ENCODE peak calls at places on chromosomes 7 and 10, in ten cellular contexts. V is HAP-1; A is Peyer's patch; C is naive thymus-derived CD4-positive, alpha-beta T cell; U is cardiac muscle cell; O is IMR-90; I is keratinocyte; T is GM23248; R is mucosa of descending colon; F is CD8-positive, alpha-beta T cell. S is an unnamed sample. For H3K36me3, the result is how much of the 10 kb centered on the place peaks cover.

GRCh38 chr10:47136866-47137265 is 163.1 kb upstream of the GDF10 start:
- DNase-seq in F (no peak), V (no peak), U (peak), T (peak), R (no peak), C (no peak), I (no peak), A (no peak), O (peak), S (no peak)

GRCh38 chr7:13240349-13240748 is 552.9 kb downstream of the ARL4A start:
- DNase-seq in T (peak), U (peak), C (no peak), A (no peak), V (no peak), R (no peak), F (no peak), I (no peak), O (peak), S (peak)

GRCh38 chr10:137031-137430 is 1.8 kb downstream of the ZMYND11 start:
- DNase-seq in V (peak), T (peak), A (peak), O (peak), R (no peak), I (peak), F (peak), U (peak), C (peak), S (peak)

GRCh38 chr7:116165717-116166116 is 44.6 kb upstream of the TES start:
- DNase-seq in F (no peak), U (no peak), O (no peak), A (no peak), R (no peak), C (no peak), I (no peak), T (no peak), V (no peak), S (no peak)

GRCh38 chr10:69333205-69333604 is 54.9 kb downstream of the HK1 start:
- DNase-seq in T (peak), O (no peak), C (no peak), R (no peak), I (no peak), U (peak), A (no peak), F (no peak), V (no peak), S (peak)

GRCh38 chr7:41869091-41869490 is 166.2 kb upstream of the INHBA start:
- DNase-seq in F (no peak), A (no peak), I (no peak), R (no peak), O (peak), V (no peak), U (peak), C (no peak), T (peak), S (peak)

GRCh38 chr10:99682752-99683151 is 23.4 kb downstream of the ENTPD7 start:
- DNase-seq in O (no peak), I (no peak), A (no peak), V (no peak), U (no peak), C (no peak), T (peak), F (no peak), R (no peak), S (no peak)

GRCh38 chr7:27107901-27108381 is 5.5 kb upstream of the HOXA2 start:
- DNase-seq in V (no peak), R (peak), I (no peak), A (no peak), O (peak), F (no peak), C (no peak), T (no peak), U (no peak), S (no peak)

GRCh38 chr10:103736763-103737162 is 118.6 kb downstream of the SH3PXD2A start:
- DNase-seq in I (no peak), T (no peak), V (peak), O (no peak), F (no peak), R (no peak), A (no peak), C (no peak), U (no peak), S (no peak)

GRCh38 chr10:103789771-103790201 is 65.6 kb downstream of the SH3PXD2A start:
- DNase-seq in U (no peak), C (peak), V (no peak), I (peak), A (peak), O (no peak), R (peak), F (no peak), T (no peak), S (no peak)

GRCh38 chr7:95276114-95276513 is 48.2 kb downstream of the PON1 start:
- DNase-seq in R (no peak), F (no peak), C (no peak), U (no peak), I (no peak), V (no peak), O (no peak), T (no peak), A (no peak), S (no peak)

GRCh38 chr7:88218836-88219605 is 817 bp downstream of the SRI start:
- DNase-seq in U (peak), F (peak), A (peak), C (peak), V (peak), R (peak), T (peak), O (peak), I (no peak), S (peak)

GRCh38 chr10:95814011-95814727 is 58.2 kb downstream of the ENTPD1 start:
- DNase-seq in I (no peak), C (no peak), A (no peak), R (peak), V (no peak), T (peak), O (peak), F (no peak), U (peak), S (peak)

GRCh38 chr7:29209745-29210144 is 15.2 kb downstream of the CHN2 start:
- DNase-seq in I (no peak), T (no peak), R (no peak), A (no peak), O (no peak), C (no peak), F (no peak), U (no peak), V (no peak), S (no peak)

GRCh38 chr7:359776-360361 is 69.9 kb downstream of the FOXL3 start:
- DNase-seq in V (no peak), T (no peak), I (no peak), A (no peak), F (no peak), C (no peak), U (no peak), R (no peak), O (no peak), S (no peak)

GRCh38 chr7:132141109-132141508 is 435.2 kb downstream of the PLXNA4 start:
- DNase-seq in O (no peak), R (no peak), V (no peak), I (no peak), U (peak), F (no peak), A (no peak), T (peak), C (no peak), S (no peak)

GRCh38 chr7:111364413-111364812 is 197.9 kb downstream of the IMMP2L start:
- DNase-seq in I (peak), T (peak), V (no peak), A (no peak), C (no peak), R (no peak), O (peak), F (no peak), U (peak), S (peak)

GRCh38 chr10:119167041-119167440 is 1.5 kb upstream of the SFXN4 start:
- DNase-seq in V (no peak), C (no peak), A (no peak), T (no peak), R (no peak), O (no peak), U (no peak), F (no peak), I (no peak), S (no peak)

GRCh38 chr10:119165171-119166110 is at the start of gene SFXN4:
- DNase-seq in F (peak), I (no peak), O (peak), T (peak), V (peak), U (peak), A (peak), R (peak), C (peak), S (peak)

GRCh38 chr10:119162693-119163092 is 2.8 kb downstream of the SFXN4 start:
- DNase-seq in C (no peak), R (no peak), U (no peak), T (no peak), I (no peak), F (no peak), A (no peak), O (no peak), V (no peak), S (no peak)

GRCh38 chr10:119166111-119166500 is 592 bp upstream of the SFXN4 start:
- DNase-seq in A (no peak), I (no peak), V (no peak), U (no peak), T (no peak), F (no peak), R (no peak), O (no peak), C (no peak), S (no peak)

DNA sequence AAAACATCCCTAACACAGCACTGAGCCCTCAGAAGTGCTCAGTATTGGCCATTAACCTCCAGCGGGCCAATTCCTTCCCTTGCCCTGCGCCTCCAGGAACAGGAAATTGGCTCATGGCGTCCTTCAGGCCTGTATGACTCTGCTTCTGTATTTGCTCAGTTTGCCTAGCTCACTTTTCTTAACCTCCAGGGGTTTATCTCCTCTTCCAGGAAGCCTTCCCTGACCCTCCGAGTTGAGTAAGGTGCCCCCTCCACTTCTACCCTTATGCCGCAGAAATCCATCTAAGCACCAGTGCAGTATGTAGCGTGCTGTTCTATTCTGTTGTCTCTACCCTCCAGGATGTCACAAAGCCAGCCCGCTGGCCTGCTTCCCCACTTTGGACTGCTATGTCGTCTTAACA is 1.1 kb upstream of the SFXN4 start:
- DNase-seq in T (peak), I (no peak), O (no peak), C (no peak), F (no peak), V (no peak), R (no peak), U (no peak), A (no peak), S (no peak)
- H3K36me3 ChIP-seq in T (under half), I (under half), O (under half), C (under half), F (under half), V (under half), R (under half), U (under half), A (under half), S (under half)

GRCh38 chr7:122715183-122715582 is 12.5 kb upstream of the RNF148 start:
- DNase-seq in O (no peak), I (no peak), U (no peak), V (no peak), A (no peak), T (no peak), R (no peak), C (no peak), F (no peak), S (no peak)

GRCh38 chr7:122709930-122710646 is 7.4 kb upstream of the RNF148 start:
- DNase-seq in A (no peak), U (no peak), R (no peak), F (no peak), I (no peak), C (no peak), V (no peak), O (no peak), T (no peak), S (no peak)

DNA sequence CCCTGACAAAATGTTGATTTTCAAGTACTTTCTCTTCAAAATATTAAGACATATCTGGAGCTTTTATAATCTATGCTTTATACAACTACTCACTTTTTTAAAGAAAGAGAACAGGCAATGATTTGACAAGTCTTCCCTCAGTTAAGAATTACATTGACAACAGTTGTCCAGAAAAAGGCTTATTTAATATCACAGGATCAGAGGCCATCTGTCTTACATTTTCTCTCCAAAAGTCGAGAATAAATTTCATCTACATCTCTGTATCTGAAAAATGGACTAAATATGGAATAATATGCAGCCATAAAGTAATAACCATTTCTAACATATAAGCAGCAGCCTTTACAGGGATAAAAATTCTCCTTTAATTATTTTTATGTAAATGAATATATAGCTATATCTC is 8.2 kb upstream of the RNF148 start:
- DNase-seq in U (no peak), T (no peak), V (no peak), F (no peak), A (no peak), R (no peak), C (no peak), I (no peak), O (no peak), S (no peak)
- H3K36me3 ChIP-seq in U (under half), T (under half), V (under half), F (under half), A (under half), R (under half), C (under half), I (under half), O (under half), S (under half)

GRCh38 chr7:5270788-5271187 is 12.0 kb upstream of the SLC29A4 start:
- DNase-seq in O (no peak), C (no peak), F (no peak), T (no peak), U (no peak), I (no peak), R (no peak), A (no peak), V (peak), S (no peak)
- H3K36me3 ChIP-seq in O (under half), C (under half), F (under half), T (under half), U (under half), I (under half), R (under half), A (under half), V (under half), S (under half)

DNA sequence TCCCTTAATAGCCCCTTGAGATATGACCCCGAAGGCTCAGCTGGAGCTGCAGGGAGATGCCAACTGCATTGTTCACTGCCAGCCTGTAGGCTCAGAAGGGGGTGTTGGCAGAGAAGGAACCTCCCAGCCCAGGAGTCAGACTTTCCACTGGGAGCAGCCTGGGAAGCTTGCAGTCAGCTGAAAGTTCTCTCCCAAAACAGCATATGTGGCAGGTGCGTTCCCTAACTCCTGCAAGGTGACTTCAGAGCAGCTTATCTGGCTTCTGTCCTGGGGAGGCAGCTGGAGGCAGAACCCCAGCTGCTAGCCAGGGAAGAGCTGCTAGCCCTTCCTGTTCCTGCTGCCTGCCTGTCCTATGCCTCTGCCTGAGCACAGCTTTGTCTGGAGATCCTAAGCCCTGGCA is 8.1 kb downstream of the SFTPA2 start:
- DNase-seq in V (no peak), O (no peak), I (no peak), C (no peak), T (peak), A (no peak), U (no peak), F (no peak), R (no peak), S (no peak)
- H3K36me3 ChIP-seq in V (under half), O (under half), I (under half), C (under half), T (under half), A (under half), U (under half), F (under half), R (under half), S (under half)

GRCh38 chr10:61438141-61438984 is 14.8 kb downstream of the TMEM26 start:
- DNase-seq in I (no peak), V (no peak), O (peak), R (no peak), A (no peak), U (no peak), F (no peak), C (peak), T (peak), S (peak)
- H3K36me3 ChIP-seq in I (under half), V (under half), O (under half), R (under half), A (under half), U (under half), F (under half), C (under half), T (under half), S (under half)

GRCh38 chr10:94344522-94345122 is 18.1 kb downstream of the NOC3L start:
- DNase-seq in F (no peak), U (no peak), O (no peak), T (no peak), V (no peak), A (no peak), I (no peak), R (no peak), C (no peak), S (no peak)
- H3K36me3 ChIP-seq in F (under half), U (under half), O (under half), T (half or more), V (half or more), A (under half), I (under half), R (under half), C (under half), S (under half)

GRCh38 chr7:123689250-123689649 is 33.6 kb downstream of the LMOD2 start:
- DNase-seq in T (no peak), A (no peak), U (no peak), V (no peak), O (no peak), R (no peak), C (no peak), I (no peak), F (no peak), S (no peak)

GRCh38 chr7:123687727-123688126 is 32.1 kb downstream of the LMOD2 start:
- DNase-seq in V (no peak), F (no peak), O (no peak), A (no peak), R (no peak), T (no peak), I (no peak), C (no peak), U (no peak), S (no peak)

GRCh38 chr7:123690550-123690949 is 34.9 kb downstream of the LMOD2 start:
- DNase-seq in T (no peak), R (no peak), F (no peak), C (no peak), V (no peak), O (no peak), I (no peak), A (no peak), U (no peak), S (no peak)

GRCh38 chr7:123687161-123687560 is 31.5 kb downstream of the LMOD2 start:
- DNase-seq in R (no peak), T (no peak), F (no peak), A (no peak), C (no peak), I (no peak), V (no peak), O (no peak), U (no peak), S (no peak)

DNA sequence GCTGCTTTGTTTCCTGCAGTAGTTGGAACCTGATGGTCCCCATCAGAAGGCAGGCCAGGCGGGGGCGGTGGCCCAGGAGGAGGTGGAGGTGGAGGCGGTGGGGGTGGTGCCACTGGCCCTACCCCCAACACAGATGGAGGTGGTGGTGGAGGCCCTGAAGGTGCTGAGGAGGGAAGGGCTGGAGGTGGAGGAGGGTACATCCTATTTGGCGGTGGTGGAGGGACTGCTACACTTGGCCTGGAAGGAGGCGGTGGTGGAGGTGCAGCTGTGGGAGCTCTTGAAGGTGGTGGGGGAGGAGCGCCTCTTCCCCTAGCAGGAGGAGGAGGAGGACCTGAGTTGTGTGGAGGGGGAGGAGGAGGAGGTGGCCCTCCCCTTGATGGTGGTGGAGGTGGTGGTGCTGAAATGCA is 36.8 kb downstream of the LMOD2 start:
- DNase-seq in R (no peak), F (no peak), C (no peak), A (no peak), I (no peak), V (no peak), T (no peak), U (no peak), O (no peak), S (no peak)
- H3K36me3 ChIP-seq in R (under half), F (under half), C (under half), A (under half), I (under half), V (under half), T (half or more), U (half or more), O (under half), S (half or more)

DNA sequence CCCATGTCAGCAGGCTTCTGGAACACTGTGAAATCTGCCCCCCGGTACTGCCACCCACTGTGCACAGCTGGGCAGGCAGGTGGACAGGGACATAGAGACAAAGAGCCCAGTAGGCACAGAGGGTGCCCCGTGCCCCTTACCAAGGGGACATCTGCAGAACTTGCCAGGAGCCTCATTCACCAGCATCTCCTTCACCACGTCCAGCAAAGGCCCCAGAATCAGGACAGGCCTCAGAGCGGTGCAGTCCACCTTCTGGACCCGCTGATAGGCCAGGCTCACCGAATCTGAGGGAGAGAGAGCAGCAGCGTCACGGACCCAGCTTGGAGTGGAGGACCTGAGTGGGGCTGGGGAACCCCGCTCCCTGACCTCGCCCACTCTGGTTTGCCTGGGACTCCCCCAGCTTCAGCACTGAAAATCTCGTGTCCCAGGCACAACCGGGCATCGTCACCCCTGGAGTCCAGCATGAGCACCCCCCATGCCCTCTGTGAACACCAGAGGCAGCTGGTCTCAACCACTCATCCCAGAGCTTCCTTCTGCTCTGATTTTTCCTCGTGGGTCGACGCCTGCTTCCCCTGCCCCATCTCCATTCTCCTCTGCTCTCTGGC is 130.1 kb downstream of the DLG5 start:
- DNase-seq in C (no peak), O (no peak), V (no peak), R (no peak), A (no peak), T (no peak), I (no peak), U (no peak), F (no peak), S (no peak)
- H3K36me3 ChIP-seq in C (under half), O (half or more), V (under half), R (under half), A (under half), T (under half), I (under half), U (under half), F (under half), S (half or more)

S was measured in mesenchymal stem cell.